ENCODE peak calls at places on chromosome 20, in nine cellular contexts. J is hepatocyte, T is lung, Y is colonic mucosa, U is MM.1S, V is IMR-90, S is psoas muscle, C is sigmoid colon, P is neural progenitor cell. K is an unnamed sample.

GRCh38 chr20:1926237-1926636 is 31.0 kb downstream of the SIRPA start:
- DNase-seq in J (no peak), T (no peak), Y (no peak), U (no peak), V (no peak), S (no peak), C (no peak), P (no peak), K (no peak)

GRCh38 chr20:54550776-54551396 is 75.5 kb downstream of the DOK5 start:
- DNase-seq in J (no peak), T (no peak), Y (no peak), U (no peak), V (peak; percentile 40), S (no peak), C (no peak), P (no peak), K (no peak)

GRCh38 chr20:35558981-35559693 is 17.3 kb downstream of the ERGIC3 start:
- DNase-seq in J (no peak), T (no peak), Y (no peak), U (no peak), V (no peak), S (no peak), C (no peak), P (no peak), K (no peak)

GRCh38 chr20:24702501-24703283 is 233.3 kb downstream of the SYNDIG1 start:
- DNase-seq in J (no peak), T (peak; percentile 26), Y (no peak), U (no peak), V (no peak), S (no peak), C (no peak), P (no peak), K (no peak)

GRCh38 chr20:44405246-44405645 is 49.7 kb downstream of the HNF4A start:
- DNase-seq in J (peak; percentile 23), T (no peak), Y (peak; percentile 45), U (no peak), V (no peak), S (no peak), C (no peak), P (no peak), K (no peak)

GRCh38 chr20:12171927-12172581 is 254.4 kb downstream of the BTBD3 start:
- DNase-seq in J (no peak), T (no peak), Y (no peak), U (peak; percentile 89), V (peak; percentile 84), S (peak; percentile 17), C (peak; percentile 67), P (no peak), K (no peak)

GRCh38 chr20:17504326-17504897 is 26.8 kb downstream of the BFSP1 start:
- DNase-seq in J (no peak), T (no peak), Y (peak; percentile 24), U (peak; percentile 11), V (no peak), S (no peak), C (peak; percentile 63), P (no peak), K (no peak)

GRCh38 chr20:25270829-25271251 is 23.0 kb downstream of the PYGB start:
- DNase-seq in J (no peak), T (no peak), Y (peak; percentile 15), U (no peak), V (no peak), S (peak; percentile 6), C (peak; percentile 38), P (no peak), K (peak; percentile 3)

GRCh38 chr20:32336918-32337347 is 21.2 kb upstream of the ASXL1 start:
- DNase-seq in J (peak; percentile 65), T (no peak), Y (no peak), U (peak; percentile 48), V (peak; percentile 54), S (no peak), C (no peak), P (peak; percentile 43), K (no peak)

GRCh38 chr20:21029356-21029755 is 76.8 kb downstream of the LINC00237 start:
- DNase-seq in J (no peak), T (no peak), Y (no peak), U (no peak), V (no peak), S (no peak), C (no peak), P (peak; percentile 59), K (no peak)

GRCh38 chr20:48651271-48651670 is 176.5 kb downstream of the PREX1 start:
- DNase-seq in J (no peak), T (no peak), Y (no peak), U (no peak), V (no peak), S (no peak), C (no peak), P (no peak), K (no peak)

GRCh38 chr20:42567409-42567808 is 622.3 kb downstream of the PTPRT start:
- DNase-seq in J (no peak), T (no peak), Y (no peak), U (no peak), V (no peak), S (no peak), C (no peak), P (no peak), K (no peak)

GRCh38 chr20:52490715-52491430 is 299.3 kb upstream of the ZFP64 start:
- DNase-seq in J (peak; percentile 22), T (no peak), Y (no peak), U (no peak), V (peak; percentile 98), S (no peak), C (no peak), P (no peak), K (no peak)

GRCh38 chr20:24627291-24627690 is 157.9 kb downstream of the SYNDIG1 start:
- DNase-seq in J (no peak), T (no peak), Y (no peak), U (no peak), V (no peak), S (no peak), C (no peak), P (no peak), K (no peak)

GRCh38 chr20:43695571-43695970 is 28.7 kb downstream of the MYBL2 start:
- DNase-seq in J (no peak), T (no peak), Y (no peak), U (no peak), V (no peak), S (no peak), C (no peak), P (no peak), K (no peak)

GRCh38 chr20:6944292-6944691 is 176.8 kb downstream of the BMP2 start:
- DNase-seq in J (no peak), T (no peak), Y (no peak), U (no peak), V (no peak), S (no peak), C (no peak), P (no peak), K (no peak)

GRCh38 chr20:32110173-32110704 is 725 bp downstream of the TM9SF4 start:
- DNase-seq in J (peak; percentile 60), T (no peak), Y (peak; percentile 37), U (no peak), V (no peak), S (no peak), C (peak; percentile 66), P (no peak), K (no peak)

GRCh38 chr20:1860446-1860845 is 34.8 kb upstream of the SIRPA start:
- DNase-seq in J (no peak), T (no peak), Y (no peak), U (no peak), V (peak; percentile 74), S (no peak), C (no peak), P (peak; percentile 32), K (no peak)

GRCh38 chr20:57680934-57681914 is 28.6 kb downstream of the PMEPA1 start:
- DNase-seq in J (no peak), T (no peak), Y (no peak), U (peak; percentile 74), V (no peak), S (no peak), C (no peak), P (no peak), K (no peak)
- H3K27ac ChIP-seq in J (no peak overlapping the region), T (no peak overlapping the region), Y (no peak overlapping the region), U (peak overlapping the region; percentile 98), V (no peak overlapping the region), S (no peak overlapping the region), C (no peak overlapping the region), P (no peak overlapping the region), K (no peak overlapping the region)

DNA sequence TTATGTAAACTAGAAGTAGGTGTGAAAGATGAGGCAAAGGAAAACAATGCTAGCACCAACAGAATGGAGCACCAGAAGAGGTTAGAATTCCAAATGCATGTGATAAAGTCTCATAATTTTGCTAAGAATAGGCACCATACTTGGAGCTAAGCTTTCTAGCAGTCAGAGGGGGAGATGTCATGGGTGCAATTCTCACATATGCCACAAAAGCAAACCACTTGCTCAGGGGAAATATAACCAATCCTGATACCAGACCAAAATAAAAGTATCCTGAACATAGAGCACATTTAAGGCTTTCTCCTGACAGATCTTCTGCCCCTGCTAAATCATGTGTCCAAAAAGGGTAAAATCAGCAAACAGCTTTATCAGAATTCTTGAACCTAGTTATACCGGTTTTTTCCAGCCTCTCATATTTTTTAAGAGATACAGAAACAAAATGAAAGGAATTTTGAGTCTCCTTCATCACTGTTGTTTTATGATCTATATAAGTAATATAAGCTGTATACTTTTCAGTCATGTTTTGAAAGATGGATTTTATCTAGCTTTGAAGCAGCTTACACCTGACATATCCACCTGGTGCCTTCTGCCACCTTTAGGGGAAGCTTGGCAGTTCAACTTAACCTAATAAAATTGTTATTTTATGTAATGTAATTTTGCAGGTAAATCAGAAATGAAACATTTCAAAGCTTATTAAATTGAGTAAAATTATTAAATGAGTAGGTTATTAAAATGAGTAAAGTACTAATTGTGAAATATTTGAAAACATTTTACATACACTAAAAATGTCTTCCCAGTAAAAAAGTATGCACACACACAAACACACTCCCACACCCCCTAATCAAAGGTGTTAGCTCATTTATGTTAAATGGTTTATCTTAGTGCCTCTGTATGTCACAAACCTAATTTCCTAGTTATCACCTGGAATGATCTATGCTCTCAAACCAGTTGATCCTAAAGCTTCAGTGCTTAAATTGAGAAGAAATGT is 2.8 kb downstream of the SPO11 start:
- DNase-seq in J (peak; percentile 43), T (no peak), Y (no peak), U (peak; percentile 27), V (no peak), S (no peak), C (no peak), P (no peak), K (no peak)
- TF ChIP-seq CTCF in J (peak; percentile 55), T (no peak), Y (no peak), U (peak; percentile 32), V (no peak), S (no peak), C (no peak), P (peak; percentile 47), K (no peak)

GRCh38 chr20:63495167-63495720 is 3.6 kb downstream of the EEF1A2 start:
- DNase-seq in J (no peak), T (no peak), Y (no peak), U (no peak), V (no peak), S (no peak), C (no peak), P (no peak), K (no peak)
- H3K36me3 ChIP-seq in J (no peaks in the 10 kb centered on the region), T (no peaks in the 10 kb centered on the region), Y (no peaks in the 10 kb centered on the region), U (no peaks in the 10 kb centered on the region), V (no peaks in the 10 kb centered on the region), S (no peaks in the 10 kb centered on the region), C (no peaks in the 10 kb centered on the region), P (no peaks in the 10 kb centered on the region), K (peaks cover 44% of the 10 kb centered on the region)

DNA sequence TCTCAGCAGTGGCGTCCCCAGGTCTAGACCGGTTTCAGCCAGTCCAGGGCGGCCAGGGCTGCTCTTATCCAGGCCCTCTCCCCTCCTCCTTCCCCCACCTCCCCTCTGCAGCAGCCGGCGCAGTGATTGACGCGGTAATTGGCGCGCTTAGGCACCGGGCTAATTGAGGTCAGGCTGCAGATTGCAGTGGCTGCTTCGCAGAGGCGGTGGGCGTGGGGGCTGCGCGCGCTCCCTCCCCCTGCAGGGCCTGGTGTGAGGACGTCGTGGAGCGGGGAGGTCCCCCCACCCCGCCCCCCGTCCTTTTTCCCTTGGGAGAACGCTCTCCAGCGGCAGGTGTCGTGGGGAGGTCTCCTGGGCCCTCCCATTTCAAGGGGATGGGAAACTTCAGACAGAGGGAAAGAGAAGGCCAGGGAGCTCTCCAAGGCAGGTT is 70.4 kb upstream of the BLCAP start:
- DNase-seq in J (peak; percentile 21), T (no peak), Y (no peak), U (no peak), V (no peak), S (no peak), C (no peak), P (peak; percentile 81), K (no peak)
- H3K27ac ChIP-seq in J (no peak overlapping the region), T (no peak overlapping the region), Y (no peak overlapping the region), U (no peak overlapping the region), V (no peak overlapping the region), S (no peak overlapping the region), C (no peak overlapping the region), P (no peak overlapping the region), K (no peak overlapping the region)